ENCODE peak calls at places on chromosome 22, in four cellular contexts. Z is HL-60, N is GM12878, K is K562. E is an unnamed sample.
A peak's percentile ranks its signal among the peaks of the same experiment; 100 is the strongest.

GRCh38 chr22:43114958-43115357 is 4.4 kb downstream of the BIK start:
- DNase-seq in K (no peak), Z (no peak), N (no peak), E (no peak)

GRCh38 chr22:24822471-24822870 is 16.5 kb downstream of the SGSM1 start:
- DNase-seq in K (no peak), N (no peak), Z (no peak), E (no peak)

GRCh38 chr22:19855504-19856409 is 1.1 kb upstream of the GNB1L start:
- DNase-seq in N (peak; percentile 35), Z (peak; percentile 82), K (peak; percentile 98), E (no peak)

GRCh38 chr22:19105867-19106802 is 16.1 kb downstream of the DGCR2 start:
- DNase-seq in Z (peak; percentile 52), K (peak; percentile 64), N (no peak), E (no peak)

GRCh38 chr22:44085743-44086741 is 61.9 kb downstream of the PARVB start:
- DNase-seq in K (peak; percentile 50), Z (peak; percentile 60), N (peak; percentile 27), E (peak; percentile 57)

GRCh38 chr22:42906605-42907338 is 49.7 kb upstream of the ARFGAP3 start:
- DNase-seq in N (no peak), Z (no peak), K (no peak), E (no peak)

GRCh38 chr22:19292262-19293230 is 1.0 kb upstream of the CLTCL1 start:
- DNase-seq in Z (no peak), K (no peak), N (no peak), E (no peak)

GRCh38 chr22:41271787-41272186 is 14.2 kb downstream of the RANGAP1 start:
- DNase-seq in Z (no peak), K (no peak), N (no peak), E (no peak)

GRCh38 chr22:19565382-19565902 is 41.2 kb upstream of the CLDN5 start:
- DNase-seq in N (no peak), Z (no peak), K (no peak), E (no peak)

GRCh38 chr22:28019360-28019759 is 100.3 kb upstream of the PITPNB start:
- DNase-seq in N (no peak), K (no peak), Z (no peak), E (no peak)

GRCh38 chr22:21762712-21763581 is 27.4 kb upstream of the YPEL1 start:
- DNase-seq in N (no peak), Z (peak; percentile 14), K (no peak), E (no peak)

GRCh38 chr22:39979048-39979447 is 15.7 kb upstream of the FAM83F start:
- DNase-seq in Z (no peak), K (no peak), N (no peak), E (no peak)

GRCh38 chr22:46578251-46578823 is 40.9 kb upstream of the CELSR1 start:
- DNase-seq in K (no peak), N (no peak), Z (no peak), E (no peak)

GRCh38 chr22:33853200-33854097 is 66.8 kb downstream of the LARGE1 start:
- DNase-seq in Z (peak; percentile 31), K (no peak), N (peak; percentile 53), E (peak; percentile 47)

GRCh38 chr22:33865996-33866395 is 54.3 kb downstream of the LARGE1 start:
- DNase-seq in Z (no peak), N (no peak), K (no peak), E (no peak)

GRCh38 chr22:40224702-40225101 is 47.0 kb downstream of the TNRC6B start:
- DNase-seq in Z (no peak), K (no peak), N (no peak), E (no peak)

GRCh38 chr22:35191412-35191811 is 65.9 kb upstream of the HMGXB4 start:
- DNase-seq in N (no peak), K (no peak), Z (no peak), E (no peak)

GRCh38 chr22:24950272-24950902 is 2.1 kb upstream of the KIAA1671 start:
- DNase-seq in N (no peak), Z (no peak), K (no peak), E (no peak)

GRCh38 chr22:29022101-29022817 is 39.4 kb downstream of the C22orf31 start:
- DNase-seq in Z (no peak), N (peak; percentile 39), K (no peak), E (no peak)

GRCh38 chr22:41876275-41876674 is 38.6 kb downstream of the SHISA8 start:
- DNase-seq in N (no peak), K (no peak), Z (no peak), E (no peak)

GRCh38 chr22:24441406-24442351 is 14.3 kb downstream of the ADORA2A start:
- DNase-seq in K (no peak), Z (no peak), N (no peak), E (no peak)

GRCh38 chr22:17140022-17140421 is 18.9 kb upstream of the TMEM121B start:
- DNase-seq in N (no peak), K (no peak), Z (no peak), E (no peak)

GRCh38 chr22:46691571-46691970 is 46.5 kb downstream of the CERK start:
- DNase-seq in Z (no peak), K (no peak), N (no peak), E (no peak)

GRCh38 chr22:39724857-39725256 is 154.3 kb downstream of the CACNA1I start:
- DNase-seq in Z (no peak), N (no peak), K (no peak), E (no peak)

GRCh38 chr22:17741866-17742527 is 32.3 kb downstream of the BID start:
- DNase-seq in Z (no peak), K (no peak), N (peak; percentile 40), E (no peak)

GRCh38 chr22:24429411-24430365 is 2.3 kb downstream of the ADORA2A start:
- DNase-seq in Z (peak; percentile 75), N (no peak), K (no peak), E (no peak)

GRCh38 chr22:22210889-22211833 is 33.4 kb upstream of the VPREB1 start:
- DNase-seq in N (no peak), K (no peak), Z (no peak), E (no peak)

GRCh38 chr22:33382427-33382826 is 324.2 kb upstream of the SYN3 start:
- DNase-seq in K (no peak), N (no peak), Z (no peak), E (no peak)

GRCh38 chr22:29750559-29750958 is 16.2 kb downstream of the ZMAT5 start:
- DNase-seq in Z (peak; percentile 59), K (no peak), N (no peak), E (no peak)

GRCh38 chr22:22086501-22087158 is 104.0 kb upstream of the TOP3B start:
- DNase-seq in Z (no peak), N (no peak), K (no peak), E (no peak)

GRCh38 chr22:39457546-39458442 is 982 bp downstream of the MGAT3 start:
- DNase-seq in N (no peak), K (peak; percentile 51), Z (no peak), E (peak; percentile 68)

DNA sequence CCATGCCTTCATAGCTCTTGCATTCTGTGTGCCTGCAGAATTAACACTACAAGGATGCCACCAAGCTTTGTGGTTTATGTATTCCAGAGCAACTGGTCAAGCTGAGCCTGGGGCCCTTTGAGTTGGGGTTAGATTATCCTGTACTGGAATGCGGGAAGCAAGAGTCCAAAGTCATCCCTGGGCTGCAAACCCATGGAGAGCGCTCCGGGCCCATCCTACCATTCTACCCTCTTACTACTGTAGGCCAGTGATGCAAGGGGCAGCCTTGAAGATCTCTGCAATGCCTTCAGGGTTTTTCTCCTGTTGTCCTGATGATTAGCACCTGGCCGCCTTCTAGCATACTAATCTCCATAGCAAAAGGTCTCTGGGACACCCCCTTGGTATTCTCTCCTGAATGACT is 51.3 kb downstream of the TUG1 start:
- DNase-seq in Z (no peak), K (no peak), N (no peak), E (no peak)
- TF ChIP-seq SPI1 in Z (no peak), K (no peak), N (no peak), E (no peak)

DNA sequence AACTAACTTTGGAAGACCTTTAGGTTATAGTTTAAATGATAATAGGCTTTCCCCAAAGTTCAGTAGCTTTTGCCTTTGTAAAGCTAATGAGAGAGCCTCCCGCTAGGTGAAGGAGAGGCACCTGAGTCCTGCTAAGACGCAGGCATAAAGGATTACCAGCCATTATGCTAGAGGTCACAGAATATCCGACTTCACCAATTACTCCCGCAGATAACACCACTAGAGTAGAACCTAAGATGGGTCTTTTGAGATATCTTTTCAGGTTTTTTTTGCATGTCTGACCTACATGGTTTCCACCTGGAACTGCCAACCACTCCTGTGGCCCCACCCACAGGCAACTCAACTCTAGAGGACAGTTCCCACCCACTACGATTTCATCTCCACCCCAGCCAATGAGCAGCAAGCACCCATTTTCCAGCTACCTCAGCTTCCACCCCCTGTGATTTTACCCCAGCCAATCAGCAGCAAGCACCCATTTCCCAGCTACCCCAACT is 314.3 kb downstream of the BRD1 start:
- DNase-seq in K (no peak), N (no peak), Z (no peak), E (no peak)
- TF ChIP-seq SPI1 in K (no peak), N (no peak), Z (no peak), E (no peak)

GRCh38 chr22:31055322-31056159 is 25.6 kb upstream of the SMTN start:
- DNase-seq in Z (no peak), N (no peak), K (no peak), E (no peak)
- TF ChIP-seq SPI1 in Z (no peak), N (no peak), K (no peak), E (no peak)

GRCh38 chr22:49017769-49018330 is 809.8 kb downstream of the BRD1 start:
- DNase-seq in N (no peak), K (no peak), Z (no peak), E (no peak)

GRCh38 chr22:49020314-49020713 is 807.4 kb downstream of the BRD1 start:
- DNase-seq in K (no peak), Z (no peak), N (no peak), E (no peak)

GRCh38 chr22:49016909-49017768 is 810.5 kb downstream of the BRD1 start:
- DNase-seq in Z (no peak), K (no peak), N (no peak), E (no peak)

GRCh38 chr22:49019737-49020136 is 807.9 kb downstream of the BRD1 start:
- DNase-seq in N (no peak), K (no peak), Z (no peak), E (no peak)

DNA sequence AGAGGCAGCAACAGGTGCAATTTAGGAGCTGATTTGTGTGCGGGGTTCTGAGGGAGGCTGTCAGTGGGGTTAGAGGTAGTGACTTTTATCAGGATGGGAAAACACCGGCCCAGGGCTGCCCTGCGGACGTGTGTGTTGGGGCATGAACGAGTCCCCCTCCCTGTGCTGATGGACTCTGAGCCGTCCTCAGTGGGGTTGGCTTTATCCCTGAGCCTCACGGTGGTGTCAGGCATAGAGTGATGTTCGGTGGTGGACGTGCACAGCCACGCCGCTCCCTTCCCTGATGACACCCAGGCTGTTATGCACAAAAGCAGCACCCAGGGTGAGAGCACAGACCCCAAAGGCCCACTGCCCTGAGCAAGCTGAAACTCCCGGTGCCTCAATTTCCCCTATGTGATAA is 809.1 kb downstream of the BRD1 start:
- DNase-seq in Z (no peak), N (no peak), K (no peak), E (no peak)
- TF ChIP-seq SPI1 in Z (no peak), N (no peak), K (no peak), E (no peak)